ENCODE peak calls at places on chromosomes 13 and 19, in eight cellular contexts. One of them, this sample, is unnamed.

GRCh38 chr13:113611996-113612395 is 27.4 kb downstream of the TFDP1 start:
- DNase-seq in T-helper 17 cell: no peak
- DNase-seq in BJ: no peak
- DNase-seq in ascending aorta: no peak
- DNase-seq in naive thymus-derived CD8-positive, alpha-beta T cell: no peak
- DNase-seq in thyroid gland: no peak
- DNase-seq in colonic mucosa: no peak
- DNase-seq in stimulated activated CD4-positive, alpha-beta T cell treated with anti-CD3 and anti-CD28 coated beads, Interleukin-15, amount 100 ng/mL, for 24 hours: no peak
- DNase-seq in this sample: no peak

GRCh38 chr19:40517248-40517647 is 50.4 kb downstream of the SPTBN4 start:
- DNase-seq in T-helper 17 cell: no peak
- DNase-seq in BJ: no peak
- DNase-seq in ascending aorta: no peak
- DNase-seq in naive thymus-derived CD8-positive, alpha-beta T cell: no peak
- DNase-seq in thyroid gland: no peak
- DNase-seq in colonic mucosa: no peak
- DNase-seq in stimulated activated CD4-positive, alpha-beta T cell treated with anti-CD3 and anti-CD28 coated beads, Interleukin-15, amount 100 ng/mL, for 24 hours: no peak
- DNase-seq in this sample: no peak

GRCh38 chr19:45396389-45397260 is 8.2 kb downstream of the PPP1R13L start:
- DNase-seq in T-helper 17 cell: no peak
- DNase-seq in BJ: no peak
- DNase-seq in ascending aorta: no peak
- DNase-seq in naive thymus-derived CD8-positive, alpha-beta T cell: no peak
- DNase-seq in thyroid gland: no peak
- DNase-seq in colonic mucosa: no peak
- DNase-seq in stimulated activated CD4-positive, alpha-beta T cell treated with anti-CD3 and anti-CD28 coated beads, Interleukin-15, amount 100 ng/mL, for 24 hours: no peak
- DNase-seq in this sample: no peak

GRCh38 chr13:76012091-76012721 is 376.1 kb downstream of the LMO7 start:
- DNase-seq in T-helper 17 cell: no peak
- DNase-seq in BJ: no peak
- DNase-seq in ascending aorta: no peak
- DNase-seq in naive thymus-derived CD8-positive, alpha-beta T cell: no peak
- DNase-seq in thyroid gland: no peak
- DNase-seq in colonic mucosa: no peak
- DNase-seq in stimulated activated CD4-positive, alpha-beta T cell treated with anti-CD3 and anti-CD28 coated beads, Interleukin-15, amount 100 ng/mL, for 24 hours: no peak
- DNase-seq in this sample: peak

GRCh38 chr19:33256266-33256665 is 30.6 kb upstream of the SLC7A10 start:
- DNase-seq in T-helper 17 cell: no peak
- DNase-seq in BJ: no peak
- DNase-seq in ascending aorta: no peak
- DNase-seq in naive thymus-derived CD8-positive, alpha-beta T cell: no peak
- DNase-seq in thyroid gland: no peak
- DNase-seq in colonic mucosa: no peak
- DNase-seq in stimulated activated CD4-positive, alpha-beta T cell treated with anti-CD3 and anti-CD28 coated beads, Interleukin-15, amount 100 ng/mL, for 24 hours: no peak
- DNase-seq in this sample: no peak

GRCh38 chr19:3818479-3818878 is 32.3 kb upstream of the MATK start:
- DNase-seq in T-helper 17 cell: no peak
- DNase-seq in BJ: peak
- DNase-seq in ascending aorta: no peak
- DNase-seq in naive thymus-derived CD8-positive, alpha-beta T cell: no peak
- DNase-seq in thyroid gland: no peak
- DNase-seq in colonic mucosa: no peak
- DNase-seq in stimulated activated CD4-positive, alpha-beta T cell treated with anti-CD3 and anti-CD28 coated beads, Interleukin-15, amount 100 ng/mL, for 24 hours: peak
- DNase-seq in this sample: peak

GRCh38 chr13:79710376-79710775 is 229.4 kb downstream of the NDFIP2 start:
- DNase-seq in T-helper 17 cell: no peak
- DNase-seq in BJ: peak
- DNase-seq in ascending aorta: no peak
- DNase-seq in naive thymus-derived CD8-positive, alpha-beta T cell: no peak
- DNase-seq in thyroid gland: no peak
- DNase-seq in colonic mucosa: no peak
- DNase-seq in stimulated activated CD4-positive, alpha-beta T cell treated with anti-CD3 and anti-CD28 coated beads, Interleukin-15, amount 100 ng/mL, for 24 hours: no peak
- DNase-seq in this sample: peak

GRCh38 chr19:55305491-55305890 is 19.6 kb downstream of the TMEM150B start:
- DNase-seq in T-helper 17 cell: peak
- DNase-seq in BJ: no peak
- DNase-seq in ascending aorta: no peak
- DNase-seq in naive thymus-derived CD8-positive, alpha-beta T cell: peak
- DNase-seq in thyroid gland: no peak
- DNase-seq in colonic mucosa: peak
- DNase-seq in stimulated activated CD4-positive, alpha-beta T cell treated with anti-CD3 and anti-CD28 coated beads, Interleukin-15, amount 100 ng/mL, for 24 hours: peak
- DNase-seq in this sample: peak

GRCh38 chr13:40060318-40061007 is 405.0 kb downstream of the COG6 start:
- DNase-seq in T-helper 17 cell: no peak
- DNase-seq in BJ: peak
- DNase-seq in ascending aorta: peak
- DNase-seq in naive thymus-derived CD8-positive, alpha-beta T cell: no peak
- DNase-seq in thyroid gland: peak
- DNase-seq in colonic mucosa: no peak
- DNase-seq in stimulated activated CD4-positive, alpha-beta T cell treated with anti-CD3 and anti-CD28 coated beads, Interleukin-15, amount 100 ng/mL, for 24 hours: peak
- DNase-seq in this sample: peak

GRCh38 chr13:38687246-38688229 is 661 bp downstream of the FREM2 start:
- DNase-seq in T-helper 17 cell: no peak
- DNase-seq in BJ: no peak
- DNase-seq in ascending aorta: no peak
- DNase-seq in naive thymus-derived CD8-positive, alpha-beta T cell: no peak
- DNase-seq in thyroid gland: peak
- DNase-seq in colonic mucosa: no peak
- DNase-seq in stimulated activated CD4-positive, alpha-beta T cell treated with anti-CD3 and anti-CD28 coated beads, Interleukin-15, amount 100 ng/mL, for 24 hours: peak
- DNase-seq in this sample: no peak

GRCh38 chr13:64130170-64130569 is 2714.5 kb upstream of the PCDH20 start:
- DNase-seq in T-helper 17 cell: no peak
- DNase-seq in BJ: no peak
- DNase-seq in ascending aorta: no peak
- DNase-seq in naive thymus-derived CD8-positive, alpha-beta T cell: no peak
- DNase-seq in thyroid gland: no peak
- DNase-seq in colonic mucosa: no peak
- DNase-seq in stimulated activated CD4-positive, alpha-beta T cell treated with anti-CD3 and anti-CD28 coated beads, Interleukin-15, amount 100 ng/mL, for 24 hours: no peak
- DNase-seq in this sample: no peak

GRCh38 chr13:29369060-29369743 is 226.3 kb downstream of the SLC7A1 start:
- DNase-seq in T-helper 17 cell: no peak
- DNase-seq in BJ: no peak
- DNase-seq in ascending aorta: no peak
- DNase-seq in naive thymus-derived CD8-positive, alpha-beta T cell: peak
- DNase-seq in thyroid gland: peak
- DNase-seq in colonic mucosa: no peak
- DNase-seq in stimulated activated CD4-positive, alpha-beta T cell treated with anti-CD3 and anti-CD28 coated beads, Interleukin-15, amount 100 ng/mL, for 24 hours: no peak
- DNase-seq in this sample: peak

GRCh38 chr13:79870123-79870522 is 389.2 kb downstream of the NDFIP2 start:
- DNase-seq in T-helper 17 cell: no peak
- DNase-seq in BJ: no peak
- DNase-seq in ascending aorta: no peak
- DNase-seq in naive thymus-derived CD8-positive, alpha-beta T cell: no peak
- DNase-seq in thyroid gland: no peak
- DNase-seq in colonic mucosa: no peak
- DNase-seq in stimulated activated CD4-positive, alpha-beta T cell treated with anti-CD3 and anti-CD28 coated beads, Interleukin-15, amount 100 ng/mL, for 24 hours: no peak
- DNase-seq in this sample: no peak

GRCh38 chr19:7679017-7679720 is 1.5 kb upstream of the TRAPPC5 start:
- DNase-seq in T-helper 17 cell: peak
- DNase-seq in BJ: no peak
- DNase-seq in ascending aorta: no peak
- DNase-seq in naive thymus-derived CD8-positive, alpha-beta T cell: peak
- DNase-seq in thyroid gland: no peak
- DNase-seq in colonic mucosa: no peak
- DNase-seq in stimulated activated CD4-positive, alpha-beta T cell treated with anti-CD3 and anti-CD28 coated beads, Interleukin-15, amount 100 ng/mL, for 24 hours: peak
- DNase-seq in this sample: no peak

GRCh38 chr19:4529924-4530522 is 5.0 kb downstream of the PLIN5 start:
- DNase-seq in T-helper 17 cell: no peak
- DNase-seq in BJ: no peak
- DNase-seq in ascending aorta: no peak
- DNase-seq in naive thymus-derived CD8-positive, alpha-beta T cell: no peak
- DNase-seq in thyroid gland: no peak
- DNase-seq in colonic mucosa: no peak
- DNase-seq in stimulated activated CD4-positive, alpha-beta T cell treated with anti-CD3 and anti-CD28 coated beads, Interleukin-15, amount 100 ng/mL, for 24 hours: no peak
- DNase-seq in this sample: no peak

GRCh38 chr19:49560358-49560900 is 19.9 kb downstream of the NOSIP start:
- DNase-seq in T-helper 17 cell: no peak
- DNase-seq in BJ: no peak
- DNase-seq in ascending aorta: no peak
- DNase-seq in naive thymus-derived CD8-positive, alpha-beta T cell: peak
- DNase-seq in thyroid gland: no peak
- DNase-seq in colonic mucosa: no peak
- DNase-seq in stimulated activated CD4-positive, alpha-beta T cell treated with anti-CD3 and anti-CD28 coated beads, Interleukin-15, amount 100 ng/mL, for 24 hours: peak
- DNase-seq in this sample: no peak

GRCh38 chr13:98606296-98606695 is 29.4 kb upstream of the STK24 start:
- DNase-seq in T-helper 17 cell: no peak
- DNase-seq in BJ: no peak
- DNase-seq in ascending aorta: no peak
- DNase-seq in naive thymus-derived CD8-positive, alpha-beta T cell: no peak
- DNase-seq in thyroid gland: no peak
- DNase-seq in colonic mucosa: no peak
- DNase-seq in stimulated activated CD4-positive, alpha-beta T cell treated with anti-CD3 and anti-CD28 coated beads, Interleukin-15, amount 100 ng/mL, for 24 hours: no peak
- DNase-seq in this sample: no peak

GRCh38 chr13:33272531-33273124 is 12.9 kb downstream of the STARD13 start:
- DNase-seq in T-helper 17 cell: no peak
- DNase-seq in BJ: no peak
- DNase-seq in ascending aorta: no peak
- DNase-seq in naive thymus-derived CD8-positive, alpha-beta T cell: no peak
- DNase-seq in thyroid gland: no peak
- DNase-seq in colonic mucosa: peak
- DNase-seq in stimulated activated CD4-positive, alpha-beta T cell treated with anti-CD3 and anti-CD28 coated beads, Interleukin-15, amount 100 ng/mL, for 24 hours: no peak
- DNase-seq in this sample: no peak

GRCh38 chr19:47058621-47059020 is 10.2 kb upstream of the TMEM160 start:
- DNase-seq in T-helper 17 cell: no peak
- DNase-seq in BJ: no peak
- DNase-seq in ascending aorta: no peak
- DNase-seq in naive thymus-derived CD8-positive, alpha-beta T cell: no peak
- DNase-seq in thyroid gland: no peak
- DNase-seq in colonic mucosa: no peak
- DNase-seq in stimulated activated CD4-positive, alpha-beta T cell treated with anti-CD3 and anti-CD28 coated beads, Interleukin-15, amount 100 ng/mL, for 24 hours: no peak
- DNase-seq in this sample: no peak

GRCh38 chr19:8373867-8374813 is 10.2 kb downstream of the ANGPTL4 start:
- DNase-seq in T-helper 17 cell: no peak
- DNase-seq in BJ: no peak
- DNase-seq in ascending aorta: no peak
- DNase-seq in naive thymus-derived CD8-positive, alpha-beta T cell: no peak
- DNase-seq in thyroid gland: peak
- DNase-seq in colonic mucosa: no peak
- DNase-seq in stimulated activated CD4-positive, alpha-beta T cell treated with anti-CD3 and anti-CD28 coated beads, Interleukin-15, amount 100 ng/mL, for 24 hours: no peak
- DNase-seq in this sample: no peak

GRCh38 chr13:27667946-27668345 is 46.3 kb downstream of the POLR1D start:
- DNase-seq in T-helper 17 cell: no peak
- DNase-seq in BJ: no peak
- DNase-seq in ascending aorta: no peak
- DNase-seq in naive thymus-derived CD8-positive, alpha-beta T cell: no peak
- DNase-seq in thyroid gland: no peak
- DNase-seq in colonic mucosa: no peak
- DNase-seq in stimulated activated CD4-positive, alpha-beta T cell treated with anti-CD3 and anti-CD28 coated beads, Interleukin-15, amount 100 ng/mL, for 24 hours: no peak
- DNase-seq in this sample: no peak

GRCh38 chr13:75445717-75446529 is 36.0 kb downstream of the TBC1D4 start:
- DNase-seq in T-helper 17 cell: no peak
- DNase-seq in BJ: no peak
- DNase-seq in ascending aorta: no peak
- DNase-seq in naive thymus-derived CD8-positive, alpha-beta T cell: no peak
- DNase-seq in thyroid gland: no peak
- DNase-seq in colonic mucosa: no peak
- DNase-seq in stimulated activated CD4-positive, alpha-beta T cell treated with anti-CD3 and anti-CD28 coated beads, Interleukin-15, amount 100 ng/mL, for 24 hours: no peak
- DNase-seq in this sample: peak

GRCh38 chr19:11375143-11375948 is 880 bp downstream of the SWSAP1 start:
- DNase-seq in T-helper 17 cell: peak
- DNase-seq in BJ: no peak
- DNase-seq in ascending aorta: no peak
- DNase-seq in naive thymus-derived CD8-positive, alpha-beta T cell: peak
- DNase-seq in thyroid gland: peak
- DNase-seq in colonic mucosa: peak
- DNase-seq in stimulated activated CD4-positive, alpha-beta T cell treated with anti-CD3 and anti-CD28 coated beads, Interleukin-15, amount 100 ng/mL, for 24 hours: peak
- DNase-seq in this sample: no peak

GRCh38 chr13:23629566-23630272 is 59.5 kb downstream of the TNFRSF19 start:
- DNase-seq in T-helper 17 cell: no peak
- DNase-seq in BJ: no peak
- DNase-seq in ascending aorta: no peak
- DNase-seq in naive thymus-derived CD8-positive, alpha-beta T cell: no peak
- DNase-seq in thyroid gland: no peak
- DNase-seq in colonic mucosa: no peak
- DNase-seq in stimulated activated CD4-positive, alpha-beta T cell treated with anti-CD3 and anti-CD28 coated beads, Interleukin-15, amount 100 ng/mL, for 24 hours: no peak
- DNase-seq in this sample: no peak

GRCh38 chr13:44188257-44188656 is 185.4 kb upstream of the SERP2 start:
- DNase-seq in T-helper 17 cell: no peak
- DNase-seq in BJ: no peak
- DNase-seq in ascending aorta: no peak
- DNase-seq in naive thymus-derived CD8-positive, alpha-beta T cell: no peak
- DNase-seq in thyroid gland: no peak
- DNase-seq in colonic mucosa: no peak
- DNase-seq in stimulated activated CD4-positive, alpha-beta T cell treated with anti-CD3 and anti-CD28 coated beads, Interleukin-15, amount 100 ng/mL, for 24 hours: no peak
- DNase-seq in this sample: peak

GRCh38 chr19:35977446-35978222 is 17.4 kb upstream of the SDHAF1 start:
- DNase-seq in T-helper 17 cell: no peak
- DNase-seq in BJ: no peak
- DNase-seq in ascending aorta: no peak
- DNase-seq in naive thymus-derived CD8-positive, alpha-beta T cell: peak
- DNase-seq in thyroid gland: no peak
- DNase-seq in colonic mucosa: no peak
- DNase-seq in stimulated activated CD4-positive, alpha-beta T cell treated with anti-CD3 and anti-CD28 coated beads, Interleukin-15, amount 100 ng/mL, for 24 hours: peak
- DNase-seq in this sample: no peak

GRCh38 chr13:37202264-37202663 is 96.8 kb upstream of the CSNK1A1L start:
- DNase-seq in T-helper 17 cell: no peak
- DNase-seq in BJ: no peak
- DNase-seq in ascending aorta: no peak
- DNase-seq in naive thymus-derived CD8-positive, alpha-beta T cell: no peak
- DNase-seq in thyroid gland: no peak
- DNase-seq in colonic mucosa: no peak
- DNase-seq in stimulated activated CD4-positive, alpha-beta T cell treated with anti-CD3 and anti-CD28 coated beads, Interleukin-15, amount 100 ng/mL, for 24 hours: no peak
- DNase-seq in this sample: peak

GRCh38 chr19:35253316-35254286 is 4.8 kb downstream of the LSR start:
- DNase-seq in T-helper 17 cell: no peak
- DNase-seq in BJ: no peak
- DNase-seq in ascending aorta: no peak
- DNase-seq in naive thymus-derived CD8-positive, alpha-beta T cell: no peak
- DNase-seq in thyroid gland: no peak
- DNase-seq in colonic mucosa: peak
- DNase-seq in stimulated activated CD4-positive, alpha-beta T cell treated with anti-CD3 and anti-CD28 coated beads, Interleukin-15, amount 100 ng/mL, for 24 hours: no peak
- DNase-seq in this sample: no peak